ENCODE peak calls at places on chromosomes 1 and 21, in ten cellular contexts. X, H, O, N, C, M, R, U, S and E are unnamed samples.

GRCh38 chr1:33410091-33410701 is 20.7 kb downstream of the PHC2 start:
- DNase-seq in O (no peak), X (no peak), R (peak; percentile 73), H (no peak), N (peak; percentile 86), M (no peak), C (no peak), S (no peak), U (no peak), E (no peak)

GRCh38 chr1:9305216-9305615 is 12.5 kb downstream of the SPSB1 start:
- DNase-seq in H (no peak), R (no peak), M (no peak), N (no peak), S (no peak), X (no peak), O (no peak), U (no peak), C (no peak), E (no peak)

GRCh38 chr1:157472302-157472701 is 80.0 kb downstream of the FCRL5 start:
- DNase-seq in C (no peak), M (no peak), U (no peak), S (no peak), N (no peak), H (no peak), R (no peak), X (no peak), O (no peak), E (no peak)

GRCh38 chr1:239125027-239125426 is 261.3 kb upstream of the CHRM3 start:
- DNase-seq in U (no peak), X (no peak), M (peak; percentile 3), H (no peak), N (no peak), O (no peak), S (no peak), C (no peak), R (peak; percentile 1), E (peak; percentile 8)

GRCh38 chr1:41752514-41753170 is 166.1 kb downstream of the HIVEP3 start:
- DNase-seq in O (peak; percentile 50), R (no peak), H (no peak), U (no peak), N (no peak), C (no peak), X (no peak), M (no peak), S (no peak), E (no peak)

GRCh38 chr1:13605159-13605558 is 21.5 kb downstream of the PDPN start:
- DNase-seq in U (no peak), C (peak; percentile 52), R (peak; percentile 12), N (no peak), M (no peak), X (no peak), H (no peak), O (peak; percentile 87), S (no peak), E (peak; percentile 7)

GRCh38 chr21:46111193-46111571 is 13.3 kb downstream of the COL6A2 start:
- DNase-seq in S (no peak), X (no peak), M (no peak), H (peak; percentile 17), N (no peak), C (no peak), O (no peak), R (no peak), U (no peak), E (no peak)

GRCh38 chr1:204506969-204507316 is 9.3 kb upstream of the MDM4 start:
- DNase-seq in X (peak; percentile 59), C (peak; percentile 86), M (peak; percentile 88), N (peak; percentile 92), U (peak; percentile 97), S (peak; percentile 35), O (peak; percentile 86), R (peak; percentile 92), H (peak; percentile 79), E (peak; percentile 84)

GRCh38 chr1:155859234-155859829 is at the start of gene SYT11:
- DNase-seq in M (peak; percentile 96), N (peak; percentile 99), C (peak; percentile 92), X (peak; percentile 95), R (peak; percentile 98), U (peak; percentile 95), S (peak; percentile 91), O (peak; percentile 96), H (peak; percentile 95), E (peak; percentile 80)

GRCh38 chr1:155860939-155861496 is 1.7 kb downstream of the SYT11 start:
- DNase-seq in O (no peak), X (no peak), R (no peak), N (no peak), S (no peak), U (peak; percentile 45), M (no peak), H (no peak), C (no peak), E (no peak)

GRCh38 chr1:155858805-155859233 is 548 bp upstream of the SYT11 start:
- DNase-seq in R (peak; percentile 59), X (peak; percentile 15), S (peak; percentile 67), O (peak; percentile 45), C (peak; percentile 66), H (no peak), U (no peak), M (no peak), N (no peak), E (peak; percentile 37)

GRCh38 chr1:155856975-155857930 is at the start of gene GON4L:
- DNase-seq in O (peak; percentile 95), N (peak; percentile 92), U (peak; percentile 95), S (peak; percentile 96), H (peak; percentile 91), R (peak; percentile 97), M (peak; percentile 94), X (peak; percentile 89), C (peak; percentile 91), E (peak; percentile 57)

GRCh38 chr1:155859881-155860841 is 794 bp downstream of the SYT11 start:
- DNase-seq in X (peak; percentile 88), M (peak; percentile 34), U (peak; percentile 88), C (no peak), S (no peak), O (no peak), H (peak; percentile 33), R (peak; percentile 92), N (peak; percentile 53), E (peak; percentile 16)
- H3K4me3 ChIP-seq in X (peak overlapping the region; percentile 67), M (no peak overlapping the region), U (peak overlapping the region; percentile 52), C (no peak overlapping the region), S (peak overlapping the region; percentile 49), O (no peak overlapping the region), H (peak overlapping the region; percentile 48), R (peak overlapping the region; percentile 42), N (no peak overlapping the region), E (peak overlapping the region; percentile 55)

GRCh38 chr1:94854458-94855306 is 34.5 kb downstream of the SLC44A3 start:
- DNase-seq in C (peak; percentile 96), N (peak; percentile 93), X (peak; percentile 84), H (peak; percentile 87), R (peak; percentile 95), O (peak; percentile 98), S (peak; percentile 83), U (peak; percentile 94), M (peak; percentile 90), E (peak; percentile 75)

GRCh38 chr1:94851571-94851970 is 31.4 kb downstream of the SLC44A3 start:
- DNase-seq in U (no peak), S (no peak), N (no peak), H (no peak), O (no peak), R (no peak), X (no peak), M (no peak), C (no peak), E (no peak)

GRCh38 chr1:94855307-94855700 is 35.1 kb downstream of the SLC44A3 start:
- DNase-seq in H (no peak), N (no peak), S (no peak), O (peak; percentile 62), U (peak; percentile 22), M (no peak), C (no peak), R (peak; percentile 28), X (no peak), E (no peak)

GRCh38 chr1:94856004-94856403 is 35.8 kb downstream of the SLC44A3 start:
- DNase-seq in O (no peak), C (no peak), M (no peak), R (no peak), H (no peak), U (no peak), N (no peak), X (no peak), S (no peak), E (no peak)

DNA sequence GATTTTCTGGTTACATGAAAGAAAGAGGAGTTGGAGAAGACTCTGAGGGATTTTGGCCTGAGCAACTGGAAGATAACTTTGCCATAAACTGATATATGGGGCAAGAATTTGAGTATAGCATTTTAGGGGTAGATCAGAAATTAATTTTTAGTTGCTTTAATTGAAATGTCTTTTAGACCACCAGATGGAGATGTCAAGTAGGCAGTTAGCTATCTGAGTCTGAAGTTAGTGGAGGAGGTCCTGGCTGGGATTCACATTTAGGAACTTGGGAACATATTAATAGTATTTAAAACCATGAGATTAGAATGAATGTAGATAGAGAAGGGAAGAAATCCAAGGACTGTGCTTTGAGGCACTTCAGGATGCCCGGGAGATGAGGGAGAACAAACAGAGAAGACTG is 32.6 kb downstream of the SLC44A3 start:
- DNase-seq in X (no peak), U (no peak), N (no peak), C (no peak), M (no peak), R (peak; percentile 27), O (no peak), S (no peak), H (no peak), E (no peak)
- TF ChIP-seq CTCF in X (peak; percentile 26), U (no peak), N (no peak), C (no peak), M (peak; percentile 8), R (no peak), O (no peak), S (no peak), H (no peak), E (peak; percentile 8)

GRCh38 chr1:89069955-89070354 is 4.9 kb upstream of the GBP1 start:
- DNase-seq in R (peak; percentile 12), O (no peak), X (no peak), C (no peak), S (no peak), U (no peak), H (no peak), M (no peak), N (no peak), E (no peak)

GRCh38 chr1:89065077-89065868 is at the start of gene GBP1:
- DNase-seq in N (no peak), U (peak; percentile 84), R (peak; percentile 85), O (peak; percentile 79), H (no peak), S (no peak), C (peak; percentile 76), M (peak; percentile 21), X (no peak), E (peak; percentile 64)

GRCh38 chr1:89068291-89068690 is 3.3 kb upstream of the GBP1 start:
- DNase-seq in O (peak; percentile 51), S (no peak), R (peak; percentile 85), N (no peak), X (no peak), M (no peak), C (peak; percentile 41), U (no peak), H (no peak), E (peak; percentile 55)

DNA sequence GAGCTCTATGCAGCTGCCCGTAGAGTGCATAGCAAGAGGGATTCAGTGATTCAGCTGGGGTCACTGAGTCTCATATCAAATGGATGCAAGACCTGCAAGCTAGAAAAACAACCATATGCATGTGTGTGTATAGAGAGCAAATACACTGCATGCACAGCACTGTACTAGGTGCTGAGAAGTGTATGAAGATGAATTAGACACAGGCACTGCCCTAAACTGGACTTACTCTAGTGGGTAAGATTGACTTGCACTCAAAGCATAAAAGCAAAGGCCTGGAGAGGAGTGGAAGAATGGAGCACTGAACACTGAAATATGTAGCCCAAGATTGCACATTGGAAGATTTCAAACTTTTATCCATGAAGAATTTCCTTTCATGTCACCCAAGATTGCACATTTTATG is 5.5 kb upstream of the GBP1 start:
- DNase-seq in C (no peak), U (no peak), R (no peak), S (no peak), M (no peak), H (no peak), N (no peak), X (no peak), O (no peak), E (no peak)
- H3K4me3 ChIP-seq in C (no peak overlapping the region), U (no peak overlapping the region), R (no peak overlapping the region), S (no peak overlapping the region), M (no peak overlapping the region), H (peak overlapping the region; percentile 21), N (no peak overlapping the region), X (peak overlapping the region; percentile 50), O (no peak overlapping the region), E (no peak overlapping the region)

GRCh38 chr1:54289061-54289938 is 89.3 kb downstream of the MRPL37 start:
- DNase-seq in S (no peak), N (peak; percentile 43), C (no peak), O (no peak), M (no peak), U (no peak), R (peak; percentile 44), H (no peak), X (no peak), E (no peak)

GRCh38 chr1:54289939-54290233 is 89.9 kb downstream of the MRPL37 start:
- DNase-seq in H (no peak), M (no peak), R (no peak), S (no peak), C (no peak), O (no peak), U (no peak), N (no peak), X (no peak), E (no peak)

GRCh38 chr1:54287176-54287650 is 87.2 kb downstream of the MRPL37 start:
- DNase-seq in M (no peak), H (peak; percentile 83), S (no peak), R (peak; percentile 75), N (no peak), X (peak; percentile 65), U (peak; percentile 65), C (peak; percentile 65), O (peak; percentile 38), E (no peak)

GRCh38 chr1:54285815-54286214 is 85.8 kb downstream of the MRPL37 start:
- DNase-seq in R (no peak), N (no peak), S (no peak), U (no peak), H (no peak), C (no peak), X (no peak), M (no peak), O (no peak), E (no peak)

GRCh38 chr1:54287821-54288220 is 87.9 kb downstream of the MRPL37 start:
- DNase-seq in N (no peak), X (no peak), R (peak; percentile 58), H (no peak), S (no peak), C (no peak), O (no peak), U (no peak), M (no peak), E (no peak)
- TF ChIP-seq CTCF in N (no peak), X (no peak), R (no peak), H (no peak), S (no peak), C (no peak), O (no peak), U (no peak), M (no peak), E (no peak)